ENCODE peak calls at places on chromosomes 12 and 14, in ten cellular contexts. G is heart right ventricle; A is CD8-positive, alpha-beta memory T cell; N is astrocyte; W is body of pancreas; I is gastrocnemius medialis; C is MM.1S; S is GM12878; Y is neural progenitor cell; M is upper lobe of right lung. B is an unnamed sample.

GRCh38 chr12:38904932-38905479 is 385 bp downstream of the CPNE8 start:
- DNase-seq in C (peak; percentile 81), G (peak; percentile 90), I (peak; percentile 79), N (peak; percentile 72), Y (peak; percentile 74), A (peak; percentile 20), M (peak; percentile 91), S (peak; percentile 65), W (peak; percentile 81), B (peak; percentile 72)

GRCh38 chr12:39314547-39314946 is 128.4 kb downstream of the KIF21A start:
- DNase-seq in A (no peak), S (no peak), Y (no peak), M (no peak), I (no peak), N (no peak), C (no peak), W (no peak), G (no peak), B (no peak)

GRCh38 chr14:97283450-97284230 is 486.5 kb downstream of the VRK1 start:
- DNase-seq in S (no peak), I (no peak), G (no peak), N (no peak), Y (no peak), A (no peak), C (no peak), W (no peak), M (no peak), B (no peak)

GRCh38 chr14:104747876-104748275 is 5.1 kb upstream of the SIVA1 start:
- DNase-seq in N (no peak), M (no peak), S (no peak), A (no peak), W (no peak), Y (no peak), I (no peak), G (no peak), C (no peak), B (no peak)

GRCh38 chr14:22391908-22392307 is 197.1 kb downstream of the DAD1 start:
- DNase-seq in N (peak; percentile 59), S (peak; percentile 68), M (peak; percentile 64), Y (peak; percentile 85), A (no peak), I (no peak), C (peak; percentile 29), W (peak; percentile 73), G (peak; percentile 70), B (peak; percentile 28)

GRCh38 chr12:92759634-92760268 is 57.0 kb downstream of the PLEKHG7 start:
- DNase-seq in G (no peak), S (no peak), N (peak; percentile 98), W (no peak), I (no peak), C (no peak), M (no peak), Y (no peak), A (no peak), B (no peak)

GRCh38 chr12:109539508-109539907 is 33.8 kb downstream of the MMAB start:
- DNase-seq in N (peak; percentile 32), G (no peak), I (no peak), Y (no peak), W (no peak), A (no peak), S (no peak), C (no peak), M (no peak), B (peak; percentile 35)

GRCh38 chr12:4080213-4080612 is 193.3 kb upstream of the CCND2 start:
- DNase-seq in W (no peak), I (no peak), G (no peak), S (no peak), N (no peak), M (no peak), Y (no peak), A (no peak), C (no peak), B (no peak)

GRCh38 chr12:52280796-52281560 is 6.5 kb downstream of the KRT86 start:
- DNase-seq in C (no peak), M (peak; percentile 82), G (peak; percentile 65), W (peak; percentile 77), S (no peak), Y (no peak), N (peak; percentile 99), A (no peak), I (peak; percentile 68), B (no peak)

GRCh38 chr14:105430535-105430934 is 10.9 kb downstream of the MTA1 start:
- DNase-seq in Y (no peak), G (no peak), W (peak; percentile 58), I (no peak), S (no peak), N (peak; percentile 52), C (no peak), M (no peak), A (no peak), B (no peak)

GRCh38 chr14:69048456-69048855 is 69.4 kb upstream of the ACTN1 start:
- DNase-seq in W (peak; percentile 69), I (no peak), N (no peak), M (no peak), G (no peak), Y (no peak), A (no peak), C (no peak), S (no peak), B (no peak)

GRCh38 chr14:104450811-104451401 is 128.7 kb upstream of the C14orf180 start:
- DNase-seq in C (no peak), W (peak; percentile 4), Y (no peak), S (no peak), N (no peak), A (no peak), I (no peak), M (peak; percentile 53), G (no peak), B (no peak)

GRCh38 chr12:76489737-76490136 is 69.8 kb downstream of the OSBPL8 start:
- DNase-seq in C (no peak), G (no peak), I (no peak), N (peak; percentile 50), A (no peak), Y (no peak), M (no peak), W (no peak), S (no peak), B (no peak)

GRCh38 chr12:27460471-27460978 is 14.0 kb downstream of the SMCO2 start:
- DNase-seq in M (no peak), W (no peak), N (peak; percentile 49), G (no peak), I (no peak), A (no peak), S (peak; percentile 4), C (peak; percentile 34), Y (no peak), B (no peak)

GRCh38 chr12:106097011-106097410 is 41.7 kb downstream of the NUAK1 start:
- DNase-seq in S (no peak), N (no peak), W (no peak), C (no peak), G (no peak), M (no peak), A (no peak), I (no peak), Y (no peak), B (no peak)

GRCh38 chr12:72281145-72281544 is 9.0 kb downstream of the TRHDE start:
- DNase-seq in M (no peak), Y (no peak), C (no peak), W (no peak), A (no peak), G (no peak), S (no peak), I (no peak), N (peak; percentile 80), B (no peak)

GRCh38 chr14:84646791-84647500 is 883.0 kb upstream of the FLRT2 start:
- DNase-seq in G (no peak), N (peak; percentile 54), I (no peak), C (no peak), M (no peak), S (no peak), Y (no peak), A (no peak), W (no peak), B (no peak)

GRCh38 chr12:20624718-20625117 is 70.4 kb upstream of the SLCO1C1 start:
- DNase-seq in M (no peak), A (no peak), Y (peak; percentile 63), N (no peak), I (no peak), C (no peak), G (no peak), W (no peak), S (no peak), B (no peak)

GRCh38 chr12:56087220-56087619 is 7.3 kb downstream of the ERBB3 start:
- DNase-seq in A (no peak), S (no peak), G (peak; percentile 81), C (no peak), Y (no peak), N (no peak), I (peak; percentile 48), M (peak; percentile 96), W (peak; percentile 98), B (no peak)

GRCh38 chr14:100022772-100023451 is 42.3 kb upstream of the EVL start:
- DNase-seq in N (peak; percentile 84), Y (no peak), W (no peak), M (no peak), S (no peak), A (no peak), C (no peak), I (peak; percentile 87), G (no peak), B (no peak)
- H3K27ac ChIP-seq in N (no peak overlapping the region), Y (no peak overlapping the region), W (no peak overlapping the region), M (no peak overlapping the region), S (no peak overlapping the region), A (no peak overlapping the region), C (no peak overlapping the region), I (peak overlapping the region; percentile 48), G (no peak overlapping the region), B (no peak overlapping the region)

GRCh38 chr14:70644016-70644415 is 2.3 kb downstream of the TTC9 start:
- DNase-seq in A (no peak), W (no peak), S (no peak), Y (no peak), N (no peak), M (no peak), G (no peak), I (no peak), C (no peak), B (no peak)
- H3K4me1 ChIP-seq in A (peaks cover 60% of the 10 kb centered on the region), W (peaks cover 24% of the 10 kb centered on the region), S (no peaks in the 10 kb centered on the region), Y (peaks cover 20% of the 10 kb centered on the region), N (peaks cover 12% of the 10 kb centered on the region), M (peaks cover 24% of the 10 kb centered on the region), G (peaks cover 37% of the 10 kb centered on the region), I (peaks cover 24% of the 10 kb centered on the region), C (peaks cover 6% of the 10 kb centered on the region), B (peaks cover 3% of the 10 kb centered on the region)

GRCh38 chr14:91607322-91608047 is 97.4 kb upstream of the PPP4R3A start:
- DNase-seq in W (no peak), I (no peak), A (no peak), G (no peak), C (no peak), S (no peak), M (no peak), Y (no peak), N (no peak), B (no peak)
- H3K27ac ChIP-seq in W (no peak overlapping the region), I (no peak overlapping the region), A (no peak overlapping the region), G (no peak overlapping the region), C (no peak overlapping the region), S (no peak overlapping the region), M (no peak overlapping the region), Y (no peak overlapping the region), N (no peak overlapping the region), B (no peak overlapping the region)

DNA sequence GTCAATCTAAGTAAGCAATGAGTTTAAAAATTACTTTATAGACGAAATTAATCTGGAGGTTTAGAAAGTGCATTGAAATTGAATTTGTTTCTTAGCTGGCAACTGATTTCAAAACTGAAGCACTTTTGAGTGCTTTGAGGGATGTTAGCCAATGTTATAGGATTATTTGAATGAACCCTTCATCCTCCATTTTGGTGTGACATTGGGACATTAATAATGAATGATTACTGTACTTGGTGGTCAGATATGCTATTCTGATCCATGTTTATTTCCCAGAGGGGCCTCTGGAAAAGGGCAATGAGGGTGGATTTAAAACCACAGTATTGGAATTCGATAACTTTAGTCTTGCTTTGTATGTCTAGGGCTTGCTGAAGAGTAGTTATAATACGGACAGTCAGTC is 183.2 kb downstream of the AKAP6 start:
- DNase-seq in C (no peak), W (no peak), A (no peak), N (no peak), S (no peak), M (no peak), Y (no peak), I (no peak), G (no peak), B (no peak)
- H3K4me1 ChIP-seq in C (no peaks in the 10 kb centered on the region), W (no peaks in the 10 kb centered on the region), A (no peaks in the 10 kb centered on the region), N (peaks cover 18% of the 10 kb centered on the region), S (no peaks in the 10 kb centered on the region), M (no peaks in the 10 kb centered on the region), Y (no peaks in the 10 kb centered on the region), I (peaks cover 66% of the 10 kb centered on the region), G (peaks cover 64% of the 10 kb centered on the region), B (peaks cover 7% of the 10 kb centered on the region)